ENCODE peak calls at places on chromosomes 13 and 19, in seven cellular contexts. O is upper lobe of left lung, J is fibroblast of mammary gland, M is ascending aorta, G is WTC11, D is epithelial cell of esophagus, W is heart left ventricle. N is an unnamed sample.

GRCh38 chr19:16627194-16627927 is 643 bp downstream of the MED26 start:
- DNase-seq in J (no peak), D (peak; percentile 20), G (no peak), M (no peak), O (peak; percentile 24), W (peak; percentile 44), N (no peak)

GRCh38 chr13:40283666-40284065 is 382.8 kb downstream of the FOXO1 start:
- DNase-seq in W (no peak), G (no peak), M (no peak), O (no peak), D (peak; percentile 95), J (no peak), N (no peak)

GRCh38 chr13:27259831-27260230 is 8.5 kb downstream of the RPL21 start:
- DNase-seq in J (no peak), G (no peak), M (no peak), D (peak; percentile 24), O (no peak), W (no peak), N (no peak)

GRCh38 chr19:36061367-36061766 is 6.7 kb downstream of the WDR62 start:
- DNase-seq in W (no peak), G (no peak), M (no peak), J (no peak), O (no peak), D (no peak), N (no peak)

GRCh38 chr19:17348700-17349099 is 11.3 kb downstream of the GTPBP3 start:
- DNase-seq in O (no peak), M (peak; percentile 40), W (peak; percentile 88), J (peak; percentile 67), D (no peak), G (peak; percentile 54), N (no peak)

GRCh38 chr13:98454389-98454881 is 122.5 kb downstream of the STK24 start:
- DNase-seq in D (peak; percentile 54), O (no peak), J (peak; percentile 94), M (no peak), W (no peak), G (no peak), N (no peak)

GRCh38 chr13:106522112-106522511 is 13.3 kb downstream of the EFNB2 start:
- DNase-seq in D (peak; percentile 85), J (no peak), M (no peak), G (no peak), W (no peak), O (no peak), N (no peak)

GRCh38 chr13:73665279-73665678 is 468.9 kb downstream of the KLF12 start:
- DNase-seq in D (no peak), W (no peak), J (no peak), O (no peak), G (no peak), M (no peak), N (no peak)

GRCh38 chr19:5484398-5485285 is 29.4 kb downstream of the ZNRF4 start:
- DNase-seq in J (no peak), D (no peak), O (no peak), W (no peak), G (no peak), M (no peak), N (peak; percentile 59)

GRCh38 chr19:32945260-32945659 is 26.5 kb downstream of the CEP89 start:
- DNase-seq in W (no peak), M (no peak), D (no peak), O (no peak), J (no peak), G (no peak), N (no peak)

GRCh38 chr13:32838985-32839384 is 177.2 kb upstream of the KL start:
- DNase-seq in M (no peak), O (no peak), D (no peak), W (no peak), G (no peak), J (no peak), N (no peak)

GRCh38 chr13:114071991-114072390 is 60.4 kb downstream of the RASA3 start:
- DNase-seq in W (peak; percentile 22), D (no peak), O (peak; percentile 12), G (peak; percentile 6), M (no peak), J (no peak), N (no peak)

GRCh38 chr19:2441096-2441752 is 13.8 kb upstream of the TIMM13 start:
- DNase-seq in J (no peak), O (no peak), M (no peak), W (no peak), G (no peak), D (no peak), N (no peak)

GRCh38 chr19:46611791-46612190 is 10.7 kb downstream of the CALM3 start:
- DNase-seq in M (peak; percentile 4), W (peak; percentile 15), O (no peak), D (no peak), J (no peak), G (no peak), N (no peak)

GRCh38 chr13:77409412-77409811 is 82.5 kb upstream of the MYCBP2 start:
- DNase-seq in J (no peak), M (no peak), G (no peak), D (no peak), W (no peak), O (no peak), N (no peak)

GRCh38 chr19:43809762-43810696 is 7.8 kb upstream of the LYPD5 start:
- DNase-seq in G (no peak), M (no peak), O (no peak), W (no peak), J (peak; percentile 76), D (peak; percentile 76), N (no peak)

GRCh38 chr13:25085125-25085742 is 10.7 kb upstream of the PABPC3 start:
- DNase-seq in G (peak; percentile 50), J (peak; percentile 48), D (peak; percentile 71), W (no peak), O (no peak), M (no peak), N (no peak)

GRCh38 chr13:113239986-113240385 is 30.6 kb downstream of the CUL4A start:
- DNase-seq in G (no peak), M (no peak), D (no peak), W (no peak), O (no peak), J (no peak), N (no peak)

GRCh38 chr13:92719868-92720267 is 506.7 kb upstream of the GPC6 start:
- DNase-seq in W (no peak), M (no peak), G (peak; percentile 16), J (no peak), D (peak; percentile 1), O (no peak), N (no peak)

GRCh38 chr13:92717857-92718256 is 508.8 kb upstream of the GPC6 start:
- DNase-seq in M (no peak), D (no peak), G (no peak), J (no peak), O (no peak), W (no peak), N (no peak)

GRCh38 chr13:92721610-92722009 is 505.0 kb upstream of the GPC6 start:
- DNase-seq in J (no peak), O (no peak), W (no peak), G (no peak), M (no peak), D (no peak), N (no peak)

DNA sequence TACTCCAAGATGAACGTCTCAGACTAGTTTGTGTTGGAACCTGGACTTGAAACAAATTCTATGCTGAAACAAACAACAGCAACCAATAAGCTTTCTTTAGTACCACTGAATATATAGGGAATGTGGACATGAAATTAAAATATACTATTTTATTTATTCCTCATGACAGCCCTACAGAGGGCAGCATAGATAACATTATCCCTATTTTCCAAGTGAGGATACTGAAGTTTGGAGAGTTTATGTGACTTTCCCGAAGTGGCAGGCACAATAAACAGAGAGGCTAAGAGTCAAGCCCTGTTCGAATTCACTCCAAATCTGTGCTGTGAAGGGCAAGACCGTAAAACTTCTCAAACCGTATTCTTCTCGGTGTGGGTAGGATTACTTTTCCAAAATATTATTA is 509.9 kb upstream of the GPC6 start:
- DNase-seq in W (no peak), D (peak; percentile 2), M (no peak), O (no peak), J (peak; percentile 28), G (no peak), N (no peak)
- TF ChIP-seq CTCF in W (no peak), D (peak; percentile 19), M (peak; percentile 32), O (no peak), J (peak; percentile 27), G (no peak), N (no peak)

DNA sequence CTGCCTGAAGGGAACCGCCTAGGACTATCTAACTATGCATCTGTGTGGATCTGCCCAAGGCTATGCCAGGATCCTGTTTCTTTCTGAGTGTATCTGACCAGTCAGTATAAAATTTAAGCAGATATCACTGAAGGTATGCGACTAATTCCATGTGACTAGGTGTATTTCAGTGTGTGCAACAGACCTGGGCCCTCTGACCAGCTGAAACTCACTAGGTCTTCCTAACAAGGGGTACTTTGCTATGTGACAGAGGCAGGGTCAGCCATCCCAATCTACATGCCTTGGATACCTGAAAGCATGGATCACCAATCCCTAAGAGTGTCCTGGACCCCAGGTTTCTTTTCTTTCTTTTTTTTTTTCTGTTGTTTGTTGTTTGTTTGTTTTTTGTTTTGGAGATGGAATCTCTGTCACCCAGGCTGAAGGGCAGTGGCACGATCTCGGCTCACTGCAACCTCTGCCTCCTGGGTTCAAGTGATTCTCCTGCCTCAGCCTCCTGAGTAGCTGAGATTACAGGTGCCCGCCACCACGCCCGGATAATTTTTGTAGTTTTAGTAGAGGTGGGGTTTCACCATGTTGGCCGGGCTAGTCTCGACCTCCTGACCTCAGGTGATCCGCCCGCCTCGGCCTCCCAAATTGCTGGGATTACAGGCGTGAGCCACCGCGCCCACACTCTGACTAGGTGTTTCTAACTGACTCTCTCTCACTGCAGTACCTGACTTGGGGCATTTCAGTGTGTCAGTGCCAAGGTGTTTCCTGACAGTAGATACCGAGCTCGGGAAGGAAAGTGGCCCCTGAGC is 43.5 kb downstream of the FCGBP start:
- DNase-seq in M (no peak), D (no peak), J (no peak), O (no peak), W (no peak), G (no peak), N (no peak)
- TF ChIP-seq CTCF in M (no peak), D (no peak), J (no peak), O (no peak), W (no peak), G (no peak), N (no peak)

GRCh38 chr19:8340341-8341096 is 2.5 kb downstream of the KANK3 start:
- DNase-seq in G (peak; percentile 39), M (no peak), W (peak; percentile 86), J (no peak), O (peak; percentile 72), D (no peak), N (no peak)
- TF ChIP-seq CTCF in G (no peak), M (no peak), W (peak; percentile 33), J (no peak), O (peak; percentile 13), D (no peak), N (peak; percentile 35)

DNA sequence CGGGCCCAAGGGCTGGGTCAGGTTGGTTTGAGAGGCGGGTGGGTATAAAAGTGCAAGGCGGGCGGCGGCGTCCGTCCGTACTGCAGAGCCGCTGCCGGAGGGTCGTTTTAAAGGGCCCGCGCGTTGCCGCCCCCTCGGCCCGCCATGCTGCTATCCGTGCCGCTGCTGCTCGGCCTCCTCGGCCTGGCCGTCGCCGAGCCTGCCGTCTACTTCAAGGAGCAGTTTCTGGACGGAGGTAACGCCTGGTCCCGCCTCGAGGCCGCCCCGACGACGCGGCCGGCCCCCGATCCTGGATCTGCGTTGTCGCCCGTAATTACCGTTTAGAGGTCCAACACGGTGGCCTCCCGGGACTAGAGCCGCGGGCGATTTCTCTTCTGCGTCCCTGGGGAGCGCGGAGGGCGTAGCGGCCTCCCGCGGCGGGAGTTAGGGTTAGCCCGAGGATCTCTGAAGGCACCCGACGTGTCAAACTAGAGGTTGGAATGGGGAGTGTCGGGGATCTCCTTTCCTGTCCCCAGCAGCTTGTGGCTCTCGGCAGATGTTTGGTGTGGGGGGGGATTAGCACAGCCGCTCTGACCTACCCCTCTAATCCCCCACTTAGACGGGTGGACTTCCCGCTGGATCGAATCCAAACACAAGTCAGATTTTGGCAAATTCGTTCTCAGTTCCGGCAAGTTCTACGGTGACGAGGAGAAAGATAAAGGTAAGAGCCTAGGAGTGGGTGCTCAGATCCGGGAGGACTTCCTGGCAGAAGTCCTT is at the start of gene CALR:
- DNase-seq in D (peak; percentile 43), M (no peak), O (no peak), G (no peak), J (peak; percentile 29), W (no peak), N (no peak)
- TF ChIP-seq CTCF in D (peak; percentile 35), M (peak; percentile 22), O (peak; percentile 6), G (no peak), J (no peak), W (no peak), N (peak; percentile 35)

N was measured in progenitor cell of endocrine pancreas.